ENCODE peak calls at places on chromosomes 16 and 17, in four cellular contexts. H is WTC11, Z is GM12878, R is K562. L is an unnamed sample.

GRCh38 chr17:62824290-62825135 is 16.4 kb upstream of the MARCHF10 start:
- DNase-seq in H (no peak), Z (no peak), R (no peak), L (no peak)

GRCh38 chr17:48541036-48541573 is 3.8 kb downstream of the HOXB2 start:
- DNase-seq in H (no peak), Z (no peak), R (no peak), L (no peak)

GRCh38 chr16:68790130-68790761 is 53.1 kb upstream of the TANGO6 start:
- DNase-seq in H (peak), Z (no peak), R (no peak), L (no peak)

GRCh38 chr16:26987631-26988030 is 79.1 kb upstream of the C16orf82 start:
- DNase-seq in H (no peak), Z (no peak), R (no peak), L (no peak)

GRCh38 chr17:48055531-48056245 is 7.5 kb downstream of the NFE2L1 start:
- DNase-seq in H (peak), Z (peak), R (no peak), L (no peak)

GRCh38 chr16:14497245-14498082 is 132.6 kb downstream of the PARN start:
- DNase-seq in H (no peak), Z (no peak), R (no peak), L (no peak)

GRCh38 chr16:53509906-53510703 is 7.1 kb upstream of the AKTIP start:
- DNase-seq in H (peak), Z (no peak), R (peak), L (peak)

GRCh38 chr16:86874141-86874540 is 295.8 kb downstream of the FOXL1 start:
- DNase-seq in H (peak), Z (no peak), R (peak), L (peak)

GRCh38 chr17:48779421-48779820 is 37.6 kb downstream of the TTLL6 start:
- DNase-seq in H (no peak), Z (no peak), R (no peak), L (no peak)

GRCh38 chr17:33202796-33203195 is 90.3 kb downstream of the ASIC2 start:
- DNase-seq in H (no peak), Z (no peak), R (no peak), L (no peak)

GRCh38 chr17:75289832-75290337 is 652 bp upstream of the SLC25A19 start:
- DNase-seq in H (no peak), Z (peak), R (no peak), L (no peak)

GRCh38 chr17:7851438-7852261 is 3.2 kb upstream of the TMEM88 start:
- DNase-seq in H (peak), Z (peak), R (peak), L (peak)

GRCh38 chr17:63139356-63139755 is 173.3 kb downstream of the TANC2 start:
- DNase-seq in H (no peak), Z (no peak), R (no peak), L (no peak)

GRCh38 chr16:72500545-72500944 is 328.6 kb upstream of the PMFBP1 start:
- DNase-seq in H (no peak), Z (no peak), R (no peak), L (no peak)

GRCh38 chr16:73433493-73434307 is 385.8 kb upstream of the ZFHX3 start:
- DNase-seq in H (no peak), Z (no peak), R (no peak), L (no peak)

GRCh38 chr16:17532338-17532995 is 61.7 kb upstream of the XYLT1 start:
- DNase-seq in H (no peak), Z (no peak), R (no peak), L (no peak)

GRCh38 chr17:31595666-31596381 is 204.3 kb downstream of the RAB11FIP4 start:
- DNase-seq in H (no peak), Z (no peak), R (no peak), L (no peak)

GRCh38 chr17:8067806-8068205 is 19.7 kb downstream of the ALOX12B start:
- DNase-seq in H (no peak), Z (no peak), R (no peak), L (no peak)

GRCh38 chr17:65527857-65528591 is 33.4 kb downstream of the AXIN2 start:
- DNase-seq in H (no peak), Z (no peak), R (no peak), L (no peak)

GRCh38 chr17:6328279-6328678 is 106.6 kb downstream of the AIPL1 start:
- DNase-seq in H (no peak), Z (no peak), R (peak), L (no peak)

DNA sequence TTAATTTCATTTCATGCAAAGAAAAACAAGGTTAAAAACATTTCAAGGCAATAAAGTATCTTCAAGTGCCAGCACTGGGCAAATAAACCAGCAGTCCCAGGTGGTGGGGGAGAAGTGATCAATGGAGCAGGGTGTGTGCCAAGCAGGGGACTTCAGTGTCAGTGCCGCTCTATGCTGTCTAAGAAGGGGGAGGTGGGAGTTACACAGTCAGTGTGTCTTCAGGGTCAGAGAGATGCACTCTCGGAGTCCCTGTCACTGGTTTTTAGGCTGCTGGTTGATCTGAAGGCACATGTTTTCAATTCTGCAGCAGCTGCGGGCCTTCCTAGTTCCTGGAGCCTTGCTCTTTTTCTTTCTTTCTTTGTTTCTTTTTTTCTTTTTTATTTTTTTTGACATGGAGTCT is 57.2 kb upstream of the MGAT5B start:
- DNase-seq in H (no peak), Z (no peak), R (no peak), L (peak)
- TF ChIP-seq USF1 in H (no peak), Z (no peak), R (no peak), L (no peak)

GRCh38 chr17:73292031-73292531 is 19.7 kb downstream of the CDC42EP4 start:
- DNase-seq in H (no peak), Z (no peak), R (no peak), L (peak)
- TF ChIP-seq USF1 in H (no peak), Z (no peak), R (no peak), L (peak)

GRCh38 chr17:79216826-79217225 is 142.2 kb downstream of the ENGASE start:
- DNase-seq in H (no peak), Z (no peak), R (no peak), L (no peak)

GRCh38 chr17:79214459-79214858 is 139.8 kb downstream of the ENGASE start:
- DNase-seq in H (no peak), Z (no peak), R (no peak), L (peak)

GRCh38 chr17:79214940-79215604 is 140.4 kb downstream of the ENGASE start:
- DNase-seq in H (no peak), Z (no peak), R (no peak), L (peak)

GRCh38 chr17:79216391-79216790 is 141.8 kb downstream of the ENGASE start:
- DNase-seq in H (no peak), Z (no peak), R (no peak), L (no peak)

DNA sequence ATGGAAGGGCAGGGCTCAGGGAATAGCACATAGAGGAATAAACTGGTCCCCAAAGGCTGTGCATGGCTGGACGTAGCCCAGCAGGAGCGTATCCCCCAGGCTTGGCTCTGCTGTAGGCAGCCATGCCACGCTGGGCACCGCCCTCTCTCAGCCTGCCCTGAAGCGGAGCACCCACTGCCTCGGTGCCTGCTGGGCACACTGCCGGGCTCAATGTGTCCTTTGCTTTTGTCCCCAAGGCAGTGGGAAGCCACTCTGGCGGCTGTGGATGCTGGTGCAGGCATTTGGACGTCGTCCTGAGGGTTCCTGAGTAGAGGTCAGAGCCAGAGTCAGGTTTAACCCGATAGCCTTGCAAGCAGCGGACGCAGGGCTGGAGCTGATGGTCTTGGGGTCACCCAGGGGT is 141.0 kb downstream of the ENGASE start:
- DNase-seq in H (no peak), Z (no peak), R (no peak), L (no peak)
- TF ChIP-seq USF1 in H (no peak), Z (no peak), R (no peak), L (no peak)

DNA sequence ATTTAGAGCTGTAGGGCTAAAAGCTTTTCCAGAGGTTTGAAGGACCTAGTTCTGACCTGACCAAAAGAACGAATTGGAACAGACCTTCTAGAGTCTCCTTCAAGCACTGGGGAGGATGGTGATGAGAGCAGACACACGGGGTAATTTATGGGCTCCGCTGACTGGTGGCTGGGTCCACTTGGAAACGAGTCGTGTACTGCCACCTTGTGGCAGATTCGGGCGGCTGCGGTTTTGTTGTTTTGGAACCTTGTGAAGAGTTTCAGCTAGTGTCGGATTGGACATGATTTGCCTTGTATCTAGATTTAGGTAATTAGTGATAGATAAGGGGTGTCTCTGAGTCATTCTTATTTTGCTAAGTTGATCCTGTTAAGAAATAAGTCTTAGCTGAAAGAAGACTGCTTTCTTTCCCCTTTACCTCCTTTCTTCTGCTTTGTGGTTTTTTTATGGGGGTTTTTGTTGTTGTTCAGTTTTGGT is 98.9 kb downstream of the AATF start:
- DNase-seq in H (peak), Z (peak), R (peak), L (peak)
- TF ChIP-seq USF1 in H (no peak), Z (no peak), R (no peak), L (no peak)

GRCh38 chr17:57289613-57290012 is 33.3 kb downstream of the MSI2 start:
- DNase-seq in H (no peak), Z (no peak), R (no peak), L (no peak)

GRCh38 chr17:57286372-57287105 is 30.2 kb downstream of the MSI2 start:
- DNase-seq in H (no peak), Z (no peak), R (no peak), L (no peak)

GRCh38 chr17:57288753-57289121 is 32.4 kb downstream of the MSI2 start:
- DNase-seq in H (no peak), Z (no peak), R (no peak), L (no peak)

GRCh38 chr17:57289130-57289529 is 32.8 kb downstream of the MSI2 start:
- DNase-seq in H (no peak), Z (no peak), R (no peak), L (no peak)

DNA sequence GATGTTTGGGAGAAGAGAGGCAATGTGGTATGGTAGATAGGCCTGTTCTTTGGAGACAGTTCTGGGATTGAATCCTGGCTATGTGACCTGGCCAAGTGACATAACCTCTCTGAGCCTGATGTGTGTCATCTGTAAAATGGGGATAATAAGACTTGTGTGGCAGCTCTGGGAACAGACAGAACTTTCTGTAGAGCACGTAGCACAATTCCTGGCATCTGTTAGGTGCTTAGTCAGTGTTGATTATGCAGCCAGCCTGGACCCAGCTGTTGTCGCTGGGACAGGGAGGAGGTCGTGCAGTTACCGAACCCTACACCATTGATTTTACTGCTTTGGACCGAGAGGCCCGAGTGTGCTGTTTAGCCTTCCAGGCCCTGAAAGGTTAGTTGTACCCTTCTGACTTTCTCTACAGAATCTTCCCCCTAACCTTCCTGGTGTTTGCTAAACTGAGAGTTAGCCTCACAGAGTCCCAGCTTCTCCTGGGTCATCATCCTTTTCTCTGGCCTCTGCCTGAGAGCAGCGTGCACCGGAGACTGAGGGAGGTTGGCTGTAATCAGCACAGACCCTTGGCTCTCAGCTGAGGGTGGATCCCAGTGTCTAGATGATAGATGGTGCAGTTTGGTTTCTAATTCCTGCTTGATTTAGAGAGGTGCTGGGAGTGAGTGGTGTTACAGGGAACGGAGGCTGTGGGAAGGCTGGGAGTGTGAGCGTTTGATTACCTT is 31.9 kb downstream of the MSI2 start:
- DNase-seq in H (no peak), Z (no peak), R (no peak), L (no peak)
- TF ChIP-seq USF1 in H (no peak), Z (no peak), R (no peak), L (no peak)

GRCh38 chr17:69327060-69327831 is at the start of gene ABCA5:
- DNase-seq in H (peak), Z (peak), R (peak), L (peak)

GRCh38 chr17:69320908-69321238 is 6.1 kb downstream of the ABCA5 start:
- DNase-seq in H (no peak), Z (no peak), R (no peak), L (no peak)

GRCh38 chr17:69326302-69327059 is 452 bp downstream of the ABCA5 start:
- DNase-seq in H (no peak), Z (no peak), R (no peak), L (no peak)

GRCh38 chr17:69323806-69324205 is 3.1 kb downstream of the ABCA5 start:
- DNase-seq in H (no peak), Z (no peak), R (no peak), L (no peak)

DNA sequence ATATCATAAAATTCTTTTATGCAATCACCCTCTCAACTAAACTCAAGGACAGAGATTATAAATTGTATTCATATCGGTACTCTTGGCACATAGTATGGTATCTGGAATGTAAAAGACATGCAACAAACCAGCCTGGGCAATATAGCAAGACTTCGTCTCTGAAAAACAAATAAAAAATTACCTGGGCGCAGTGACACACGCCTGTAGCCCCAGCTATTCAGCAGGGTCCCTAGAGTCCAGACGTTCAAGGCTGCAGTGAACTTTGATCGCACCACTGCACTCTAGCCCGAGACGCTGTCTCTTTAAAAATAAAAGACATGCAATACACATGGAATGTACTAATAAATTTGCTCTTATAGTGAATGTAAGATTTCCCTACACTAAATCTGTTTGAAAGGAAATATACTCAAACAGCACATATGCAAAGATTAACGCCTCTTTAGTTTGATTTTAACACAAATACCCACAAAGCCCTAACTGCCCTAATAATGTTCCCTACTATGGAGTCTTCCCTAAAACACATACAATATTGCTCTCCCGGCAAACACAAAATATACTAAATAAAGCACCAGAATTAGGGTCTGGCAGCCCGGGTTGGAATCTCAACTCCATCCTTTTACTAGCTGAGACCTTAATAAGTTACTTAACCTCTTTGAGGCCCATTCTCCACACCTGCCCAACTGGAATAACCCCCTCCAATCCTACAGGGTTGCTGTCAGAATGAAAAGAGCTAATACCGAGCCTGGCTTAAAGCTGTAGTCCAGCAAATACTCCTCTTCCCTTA is 1.2 kb downstream of the ABCA5 start:
- DNase-seq in H (no peak), Z (no peak), R (no peak), L (peak)
- TF ChIP-seq USF1 in H (no peak), Z (no peak), R (no peak), L (no peak)